ENCODE peak calls at places on chromosomes 4 and X, in four cellular contexts. U is lung, B is transverse colon, M is hepatocyte. N is an unnamed sample.

GRCh38 chrX:9797961-9798360 is 11.7 kb downstream of the SHROOM2 start:
- DNase-seq in B (no peak), U (no peak), M (no peak), N (no peak)

GRCh38 chr4:101707596-101707995 is 82.9 kb upstream of the BANK1 start:
- DNase-seq in B (no peak), M (no peak), U (no peak), N (no peak)

GRCh38 chrX:103356897-103357296 is 591 bp downstream of the TCEAL9 start:
- DNase-seq in M (peak), B (peak), U (no peak), N (peak)

GRCh38 chr4:85787133-85787532 is 312.2 kb downstream of the ARHGAP24 start:
- DNase-seq in U (no peak), M (peak), B (no peak), N (no peak)

GRCh38 chr4:109332926-109333464 is 30.5 kb upstream of the COL25A1 start:
- DNase-seq in M (no peak), B (no peak), U (no peak), N (no peak)

GRCh38 chr4:184812651-184813181 is 13.1 kb downstream of the ACSL1 start:
- DNase-seq in U (no peak), B (no peak), M (no peak), N (no peak)

GRCh38 chr4:87409420-87409939 is 12.9 kb upstream of the NUDT9 start:
- DNase-seq in B (no peak), U (no peak), M (peak), N (peak)

GRCh38 chr4:137738377-137738990 is 206.2 kb upstream of the PCDH18 start:
- DNase-seq in B (no peak), M (no peak), U (no peak), N (no peak)

GRCh38 chrX:130981836-130982235 is 76.3 kb upstream of the ARHGAP36 start:
- DNase-seq in U (no peak), B (no peak), M (no peak), N (no peak)

GRCh38 chrX:78527263-78527662 is 131.9 kb downstream of the RTL3 start:
- DNase-seq in B (no peak), M (no peak), U (no peak), N (no peak)

GRCh38 chr4:1536579-1537409 is 130.6 kb upstream of the NKX1-1 start:
- DNase-seq in M (no peak), B (no peak), U (no peak), N (no peak)

GRCh38 chr4:87428979-87429378 is 6.6 kb downstream of the NUDT9 start:
- DNase-seq in M (no peak), B (no peak), U (no peak), N (peak)

GRCh38 chr4:169256101-169256612 is 14.6 kb downstream of the SH3RF1 start:
- DNase-seq in B (no peak), M (no peak), U (no peak), N (peak)
- H3K27ac ChIP-seq in B (peak), M (peak), U (no peak), N (no peak)

DNA sequence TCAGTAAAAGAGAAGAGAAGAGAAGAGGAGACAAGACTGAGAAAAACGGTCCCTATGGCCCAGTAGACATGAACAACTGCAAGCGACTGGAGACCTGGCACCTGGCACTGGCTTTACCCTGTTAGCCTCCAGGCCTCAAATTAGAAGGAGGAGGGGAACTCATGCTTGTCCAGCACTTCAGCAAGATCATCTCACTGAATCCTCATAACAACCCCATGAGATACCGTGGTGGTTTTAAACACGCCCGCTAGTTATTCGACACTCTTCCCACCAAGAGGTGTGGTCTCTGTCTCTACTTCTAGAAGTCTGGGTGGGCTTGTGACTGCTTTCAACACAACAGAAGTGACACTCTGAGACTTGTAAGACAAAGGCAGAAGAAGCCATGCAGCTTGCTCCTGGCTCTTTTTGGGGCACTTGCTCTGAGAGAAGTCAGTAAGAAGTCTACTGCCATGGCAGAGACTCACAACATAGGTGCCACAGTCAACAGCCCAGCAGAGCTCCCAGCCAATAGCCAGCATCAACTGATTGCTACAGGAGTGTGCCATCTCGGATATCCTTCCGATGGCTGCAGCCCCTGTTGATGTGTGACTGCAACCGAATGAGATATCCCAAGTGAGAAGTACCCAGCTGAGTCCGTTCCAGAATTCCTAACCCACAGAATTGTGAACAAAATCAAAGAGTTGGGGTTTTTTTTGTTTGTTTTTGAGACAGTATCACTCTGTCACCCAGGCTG is 34.1 kb upstream of the BCOR start:
- DNase-seq in U (no peak), M (no peak), B (no peak), N (no peak)
- H3K27ac ChIP-seq in U (peak), M (peak), B (peak), N (no peak)

DNA sequence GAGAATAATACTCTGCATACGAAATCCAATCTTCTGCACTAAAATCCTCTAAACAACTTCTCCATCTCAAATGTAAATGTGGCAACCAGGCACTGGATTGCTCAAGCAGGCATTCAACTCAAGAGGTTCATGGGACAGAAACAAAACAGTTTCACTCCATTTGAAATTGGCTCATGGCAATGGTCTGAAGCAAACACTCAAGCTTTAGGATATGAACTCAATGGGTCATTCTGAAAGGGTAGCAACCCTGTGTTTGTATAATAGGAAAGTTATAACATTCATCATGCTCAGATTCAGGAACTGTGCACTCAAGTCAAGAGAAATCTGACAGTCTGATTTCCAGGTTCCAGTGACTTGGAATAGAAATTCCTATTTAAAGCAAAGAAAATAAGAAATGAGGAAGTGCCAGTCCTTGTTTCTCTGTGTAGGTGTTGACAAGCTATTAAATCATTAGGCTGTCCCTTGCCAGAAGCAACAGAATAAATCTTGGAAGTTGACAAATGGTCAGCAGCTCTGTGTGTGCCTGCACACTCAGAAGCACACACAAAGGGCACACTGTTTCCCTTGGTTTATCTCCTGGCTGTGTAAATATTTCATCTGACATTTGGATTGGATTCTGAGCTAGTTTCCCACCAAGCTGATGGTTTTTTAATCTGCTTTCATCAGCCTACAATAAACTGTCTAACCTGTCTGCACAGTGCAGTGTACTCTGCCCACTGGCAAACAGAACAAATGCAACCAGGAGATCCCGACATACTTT is 75.9 kb upstream of the CITED1 start:
- DNase-seq in B (no peak), M (no peak), U (no peak), N (peak)
- H3K27ac ChIP-seq in B (no peak), M (no peak), U (peak), N (no peak)

GRCh38 chr4:169114341-169114974 is 104.4 kb upstream of the CBR4 start:
- DNase-seq in U (no peak), B (no peak), M (no peak), N (peak)

GRCh38 chr4:169115897-169116254 is 105.8 kb upstream of the CBR4 start:
- DNase-seq in M (peak), B (peak), U (peak), N (peak)

GRCh38 chr4:169117591-169118081 is 107.6 kb upstream of the CBR4 start:
- DNase-seq in M (no peak), B (no peak), U (no peak), N (no peak)

GRCh38 chr4:169115144-169115896 is 105.3 kb upstream of the CBR4 start:
- DNase-seq in M (no peak), B (peak), U (no peak), N (peak)

GRCh38 chr4:169116270-169116901 is 106.3 kb upstream of the CBR4 start:
- DNase-seq in U (no peak), M (no peak), B (no peak), N (no peak)
- H3K27ac ChIP-seq in U (peak), M (peak), B (no peak), N (peak)

N was measured in small intestine.